ENCODE peak calls at places on chromosomes 2 and 18, in nine cellular contexts. V, O, L, K, F, B, I, C and A are unnamed samples.

GRCh38 chr2:18159899-18160298 is 281.4 kb downstream of the KCNS3 start:
- DNase-seq in V (no peak), O (no peak), L (no peak), K (no peak), F (no peak), B (no peak), I (no peak), C (no peak), A (no peak)

GRCh38 chr2:147097747-147098146 is 747.1 kb upstream of the ACVR2A start:
- DNase-seq in V (no peak), O (no peak), L (no peak), K (no peak), F (no peak), B (no peak), I (no peak), C (no peak), A (no peak)

GRCh38 chr2:167438206-167438605 is 549.9 kb downstream of the XIRP2 start:
- DNase-seq in V (peak), O (no peak), L (no peak), K (no peak), F (no peak), B (no peak), I (peak), C (no peak), A (peak)

GRCh38 chr2:26504002-26504401 is 26.1 kb upstream of the OTOF start:
- DNase-seq in V (peak), O (no peak), L (no peak), K (no peak), F (no peak), B (no peak), I (no peak), C (no peak), A (no peak)

GRCh38 chr18:25279961-25280360 is 72.0 kb downstream of the ZNF521 start:
- DNase-seq in V (no peak), O (no peak), L (no peak), K (no peak), F (no peak), B (no peak), I (no peak), C (no peak), A (no peak)

GRCh38 chr2:31382452-31383120 is 32.0 kb downstream of the XDH start:
- DNase-seq in V (peak), O (no peak), L (no peak), K (no peak), F (no peak), B (no peak), I (no peak), C (no peak), A (no peak)

GRCh38 chr2:113080134-113080533 is 12.4 kb downstream of the IL1F10 start:
- DNase-seq in V (peak), O (peak), L (peak), K (no peak), F (peak), B (peak), I (peak), C (no peak), A (peak)

GRCh38 chr2:235043762-235044500 is 92.1 kb downstream of the SH3BP4 start:
- DNase-seq in V (no peak), O (no peak), L (no peak), K (no peak), F (no peak), B (no peak), I (no peak), C (no peak), A (no peak)

GRCh38 chr18:59769105-59769865 is 72.1 kb upstream of the CCBE1 start:
- DNase-seq in V (no peak), O (no peak), L (no peak), K (no peak), F (no peak), B (no peak), I (no peak), C (no peak), A (no peak)

GRCh38 chr2:210626849-210627248 is 70.5 kb downstream of the CPS1 start:
- DNase-seq in V (no peak), O (no peak), L (no peak), K (no peak), F (no peak), B (no peak), I (peak), C (no peak), A (no peak)

GRCh38 chr2:126950499-126950898 is 51.8 kb downstream of the TEX51 start:
- DNase-seq in V (no peak), O (no peak), L (no peak), K (no peak), F (no peak), B (no peak), I (no peak), C (no peak), A (no peak)

GRCh38 chr2:186603208-186603765 is 13.4 kb downstream of the ITGAV start:
- DNase-seq in V (no peak), O (no peak), L (no peak), K (no peak), F (no peak), B (no peak), I (no peak), C (no peak), A (no peak)

GRCh38 chr2:96409543-96410184 is 74.1 kb downstream of the NCAPH start:
- DNase-seq in V (no peak), O (no peak), L (peak), K (no peak), F (no peak), B (no peak), I (no peak), C (no peak), A (no peak)

GRCh38 chr18:55838841-55839240 is 250.8 kb upstream of the TCF4 start:
- DNase-seq in V (no peak), O (no peak), L (no peak), K (no peak), F (no peak), B (no peak), I (no peak), C (no peak), A (no peak)

GRCh38 chr2:182088681-182089333 is 103.2 kb downstream of the PPP1R1C start:
- DNase-seq in V (no peak), O (no peak), L (no peak), K (no peak), F (no peak), B (no peak), I (no peak), C (no peak), A (no peak)

GRCh38 chr2:189199797-189200196 is 20.2 kb upstream of the COL5A2 start:
- DNase-seq in V (no peak), O (no peak), L (no peak), K (no peak), F (no peak), B (no peak), I (no peak), C (no peak), A (no peak)

GRCh38 chr2:1940660-1941059 is 196.3 kb upstream of the PXDN start:
- DNase-seq in V (no peak), O (no peak), L (peak), K (no peak), F (no peak), B (no peak), I (no peak), C (no peak), A (no peak)

GRCh38 chr18:61602836-61603235 is 269.6 kb downstream of the CDH20 start:
- DNase-seq in V (no peak), O (no peak), L (no peak), K (no peak), F (no peak), B (no peak), I (no peak), C (no peak), A (no peak)

GRCh38 chr2:85468704-85469349 is 50.3 kb downstream of the SH2D6 start:
- DNase-seq in V (peak), O (peak), L (no peak), K (no peak), F (peak), B (peak), I (peak), C (no peak), A (no peak)

GRCh38 chr2:44770221-44771187 is 171.0 kb upstream of the SIX3 start:
- DNase-seq in V (peak), O (no peak), L (peak), K (no peak), F (no peak), B (no peak), I (no peak), C (no peak), A (no peak)

GRCh38 chr2:216739035-216739434 is 43.7 kb upstream of the IGFBP5 start:
- DNase-seq in V (no peak), O (no peak), L (no peak), K (no peak), F (no peak), B (no peak), I (no peak), C (no peak), A (no peak)

GRCh38 chr2:130342020-130342532 is 621 bp upstream of the IMP4 start:
- DNase-seq in V (peak), O (peak), L (peak), K (peak), F (peak), B (peak), I (peak), C (peak), A (peak)

GRCh38 chr2:226461981-226462380 is 337.6 kb downstream of the IRS1 start:
- DNase-seq in V (no peak), O (no peak), L (no peak), K (no peak), F (no peak), B (no peak), I (no peak), C (no peak), A (no peak)

GRCh38 chr2:120791961-120792295 is 56.3 kb downstream of the GLI2 start:
- DNase-seq in V (no peak), O (no peak), L (no peak), K (no peak), F (no peak), B (peak), I (no peak), C (no peak), A (no peak)

GRCh38 chr2:223970343-223971128 is 13.3 kb downstream of the MRPL44 start:
- DNase-seq in V (peak), O (no peak), L (peak), K (no peak), F (no peak), B (peak), I (peak), C (no peak), A (peak)

GRCh38 chr18:29063346-29063745 is 886.4 kb upstream of the CDH2 start:
- DNase-seq in V (no peak), O (no peak), L (no peak), K (no peak), F (no peak), B (no peak), I (no peak), C (no peak), A (no peak)

GRCh38 chr18:29057703-29058102 is 880.8 kb upstream of the CDH2 start:
- DNase-seq in V (no peak), O (no peak), L (no peak), K (no peak), F (no peak), B (no peak), I (no peak), C (no peak), A (no peak)

GRCh38 chr18:29060349-29060748 is 883.4 kb upstream of the CDH2 start:
- DNase-seq in V (no peak), O (no peak), L (no peak), K (no peak), F (no peak), B (no peak), I (no peak), C (no peak), A (no peak)

GRCh38 chr18:29062921-29063320 is 886.0 kb upstream of the CDH2 start:
- DNase-seq in V (no peak), O (no peak), L (no peak), K (no peak), F (no peak), B (no peak), I (no peak), C (no peak), A (no peak)
- H3K27ac ChIP-seq in V (no peak), O (no peak), L (no peak), K (no peak), F (no peak), B (no peak), I (no peak), C (no peak), A (no peak)

GRCh38 chr18:63892544-63892943 is 5.0 kb downstream of the SERPINB2 start:
- DNase-seq in V (no peak), O (no peak), L (no peak), K (no peak), F (no peak), B (no peak), I (no peak), C (peak), A (no peak)

GRCh38 chr18:63895190-63895589 is 7.7 kb downstream of the SERPINB2 start:
- DNase-seq in V (no peak), O (no peak), L (no peak), K (no peak), F (no peak), B (no peak), I (no peak), C (peak), A (no peak)

GRCh38 chr18:63899206-63899605 is 8.6 kb upstream of the SERPINB10 start:
- DNase-seq in V (no peak), O (no peak), L (no peak), K (no peak), F (no peak), B (no peak), I (no peak), C (no peak), A (no peak)

GRCh38 chr18:63894367-63894766 is 6.9 kb downstream of the SERPINB2 start:
- DNase-seq in V (no peak), O (no peak), L (no peak), K (no peak), F (no peak), B (no peak), I (no peak), C (no peak), A (no peak)

DNA sequence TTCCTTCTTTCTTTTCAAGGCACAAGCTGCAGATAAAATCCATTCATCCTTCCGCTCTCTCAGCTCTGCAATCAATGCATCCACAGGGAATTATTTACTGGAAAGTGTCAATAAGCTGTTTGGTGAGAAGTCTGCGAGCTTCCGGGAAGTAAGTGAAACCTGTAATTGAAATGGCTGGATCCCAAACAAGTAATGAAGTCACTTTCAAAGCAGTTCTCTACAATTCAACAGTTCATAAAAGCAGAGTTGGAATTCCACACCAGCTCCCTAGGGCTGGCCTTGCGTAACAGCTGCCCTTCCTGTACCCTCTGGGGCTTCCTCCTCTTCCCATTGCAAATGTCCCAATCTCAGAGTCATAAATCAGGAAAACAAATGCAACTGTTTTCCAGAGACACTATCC is 9.6 kb downstream of the SERPINB2 start:
- DNase-seq in V (no peak), O (no peak), L (no peak), K (no peak), F (no peak), B (no peak), I (no peak), C (no peak), A (no peak)
- TF ChIP-seq REST in V (no peak), O (no peak), L (no peak), K (no peak), F (no peak), B (no peak), I (no peak), C (no peak), A (no peak)

DNA sequence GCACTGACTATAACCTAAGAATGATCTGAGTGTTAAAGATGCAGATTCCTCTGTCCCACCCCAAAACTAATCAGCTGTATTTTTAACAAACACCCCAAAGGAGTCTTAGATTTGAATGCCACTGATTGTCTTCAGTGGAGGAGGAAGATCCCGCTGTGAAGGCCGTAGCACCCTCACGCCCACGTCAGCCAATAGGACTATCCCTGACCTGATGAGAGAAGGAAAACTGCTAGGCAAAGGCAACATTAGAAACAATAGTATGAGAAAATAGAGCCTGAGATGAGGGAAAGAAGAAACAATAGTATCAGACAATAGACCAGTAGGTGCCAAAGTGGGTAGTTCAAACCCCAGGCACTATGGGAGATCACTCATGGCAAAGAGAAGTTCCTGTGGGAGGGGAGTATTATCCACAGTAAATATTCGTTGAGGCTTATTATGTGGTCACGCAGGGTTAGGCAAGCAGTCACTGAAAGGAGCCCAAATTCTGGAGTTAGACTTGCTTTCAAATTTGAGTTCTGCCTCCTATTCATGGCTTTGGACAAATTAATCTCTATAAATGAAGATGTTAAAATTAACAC is 2.8 kb downstream of the PCBP1 start:
- DNase-seq in V (peak), O (no peak), L (no peak), K (no peak), F (no peak), B (no peak), I (no peak), C (peak), A (no peak)
- H3K27ac ChIP-seq in V (peak), O (peak), L (peak), K (peak), F (peak), B (no peak), I (peak), C (peak), A (peak)

GRCh38 chr18:9615280-9615797 is 980 bp upstream of the PPP4R1 start:
- DNase-seq in V (no peak), O (no peak), L (no peak), K (no peak), F (no peak), B (no peak), I (no peak), C (no peak), A (no peak)

GRCh38 chr18:9615973-9616559 is 1.7 kb upstream of the PPP4R1 start:
- DNase-seq in V (peak), O (no peak), L (no peak), K (no peak), F (no peak), B (no peak), I (no peak), C (no peak), A (no peak)

GRCh38 chr18:9613550-9614400 is 584 bp downstream of the PPP4R1 start:
- DNase-seq in V (peak), O (no peak), L (peak), K (no peak), F (peak), B (no peak), I (peak), C (peak), A (no peak)

GRCh38 chr18:9612989-9613388 is 1.4 kb downstream of the PPP4R1 start:
- DNase-seq in V (no peak), O (no peak), L (no peak), K (no peak), F (no peak), B (no peak), I (no peak), C (no peak), A (no peak)

DNA sequence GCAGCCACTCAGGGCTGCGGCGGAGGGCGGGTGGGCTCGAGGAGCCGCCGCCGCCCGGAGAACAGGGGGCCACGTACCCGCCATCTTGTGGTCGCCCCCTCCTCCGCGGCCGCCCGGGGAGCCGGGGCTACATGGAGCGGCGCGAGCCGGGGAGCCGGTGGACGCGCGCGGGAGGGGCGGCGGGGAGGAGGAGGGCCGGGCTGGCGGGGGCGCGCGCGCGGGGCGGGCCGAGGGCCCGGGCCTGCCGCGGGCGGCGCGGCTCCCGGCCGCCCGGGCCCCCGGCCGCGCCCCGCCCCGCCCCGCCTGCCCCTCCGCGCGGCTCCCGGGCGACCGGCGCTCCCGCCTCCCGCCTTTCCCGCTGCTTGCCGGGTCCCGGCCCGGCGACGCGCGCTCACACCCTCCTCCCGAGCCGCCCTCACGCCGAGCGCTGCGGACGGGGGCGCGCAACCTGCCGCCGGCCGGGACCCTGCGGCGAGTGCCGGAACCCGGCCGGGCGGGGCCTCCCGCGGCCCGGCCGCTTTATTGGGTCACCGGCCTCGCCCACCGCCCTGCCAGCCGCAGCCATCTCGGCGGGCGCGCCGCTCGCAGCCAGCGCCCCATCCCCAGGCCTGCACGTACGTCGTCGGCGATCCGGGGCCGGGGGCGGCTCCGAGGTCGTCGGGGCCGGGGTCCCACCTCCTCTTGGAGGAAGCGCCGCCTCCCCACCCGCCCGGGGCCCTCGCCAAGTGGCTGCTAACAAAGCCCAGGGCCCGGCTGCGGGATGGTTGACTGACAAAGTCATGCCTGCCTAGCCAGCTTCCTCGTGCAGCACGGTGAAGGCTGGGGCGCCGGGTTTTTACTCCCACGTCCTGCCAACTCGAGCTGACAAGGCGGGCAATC is at the start of gene PPP4R1:
- DNase-seq in V (peak), O (peak), L (peak), K (no peak), F (peak), B (no peak), I (peak), C (peak), A (no peak)
- TF ChIP-seq REST in V (no peak), O (no peak), L (no peak), K (no peak), F (peak), B (no peak), I (no peak), C (peak), A (no peak)

GRCh38 chr2:88600038-88600465 is 27.2 kb downstream of the EIF2AK3 start:
- DNase-seq in V (peak), O (peak), L (peak), K (peak), F (peak), B (peak), I (peak), C (peak), A (peak)

GRCh38 chr2:88602022-88602421 is 25.2 kb downstream of the EIF2AK3 start:
- DNase-seq in V (no peak), O (no peak), L (no peak), K (no peak), F (no peak), B (no peak), I (no peak), C (no peak), A (no peak)

GRCh38 chr2:88606371-88607030 is 20.8 kb downstream of the EIF2AK3 start:
- DNase-seq in V (no peak), O (no peak), L (no peak), K (peak), F (no peak), B (no peak), I (no peak), C (no peak), A (no peak)

GRCh38 chr2:88601302-88601701 is 26.0 kb downstream of the EIF2AK3 start:
- DNase-seq in V (no peak), O (no peak), L (peak), K (no peak), F (no peak), B (no peak), I (no peak), C (no peak), A (no peak)

GRCh38 chr2:88603146-88603545 is 24.1 kb downstream of the EIF2AK3 start:
- DNase-seq in V (no peak), O (no peak), L (no peak), K (no peak), F (no peak), B (no peak), I (no peak), C (no peak), A (no peak)
- H3K27ac ChIP-seq in V (peak), O (no peak), L (peak), K (peak), F (no peak), B (no peak), I (no peak), C (no peak), A (no peak)